ENCODE peak calls at places on chromosomes 11 and 22, in ten cellular contexts. Z, D, P, O, B, Y, X, C, W and R are unnamed samples.

GRCh38 chr11:66090288-66090687 is 20.2 kb downstream of the PACS1 start:
- DNase-seq in Z (no peak), D (no peak), P (no peak), O (no peak), B (no peak), Y (no peak), X (no peak), C (no peak), W (no peak), R (no peak)

GRCh38 chr11:697028-697491 is 1.4 kb downstream of the TMEM80 start:
- DNase-seq in Z (no peak), D (peak), P (no peak), O (no peak), B (no peak), Y (no peak), X (no peak), C (peak), W (no peak), R (no peak)

GRCh38 chr11:57556041-57556440 is 11.4 kb downstream of the UBE2L6 start:
- DNase-seq in Z (no peak), D (no peak), P (no peak), O (no peak), B (no peak), Y (no peak), X (no peak), C (no peak), W (no peak), R (no peak)

GRCh38 chr11:122883682-122883981 is 1.1 kb downstream of the JHY start:
- DNase-seq in Z (no peak), D (no peak), P (no peak), O (no peak), B (no peak), Y (no peak), X (no peak), C (no peak), W (no peak), R (no peak)

GRCh38 chr11:36073411-36074203 is 129.7 kb downstream of the LDLRAD3 start:
- DNase-seq in Z (no peak), D (no peak), P (no peak), O (no peak), B (no peak), Y (no peak), X (peak), C (peak), W (peak), R (no peak)

GRCh38 chr11:134469627-134470026 is 57.6 kb upstream of the B3GAT1 start:
- DNase-seq in Z (no peak), D (no peak), P (no peak), O (no peak), B (no peak), Y (no peak), X (no peak), C (no peak), W (no peak), R (no peak)

GRCh38 chr11:104858882-104859735 is 39.2 kb downstream of the CASP12 start:
- DNase-seq in Z (no peak), D (no peak), P (no peak), O (no peak), B (no peak), Y (peak), X (no peak), C (no peak), W (no peak), R (no peak)

GRCh38 chr22:17795143-17795542 is 20.9 kb upstream of the BID start:
- DNase-seq in Z (no peak), D (no peak), P (no peak), O (no peak), B (no peak), Y (no peak), X (no peak), C (no peak), W (no peak), R (no peak)

GRCh38 chr22:32533265-32534068 is 58.9 kb downstream of the FBXO7 start:
- DNase-seq in Z (no peak), D (no peak), P (no peak), O (no peak), B (no peak), Y (no peak), X (no peak), C (peak), W (no peak), R (no peak)

GRCh38 chr11:125300791-125301218 is 136.3 kb downstream of the PKNOX2 start:
- DNase-seq in Z (no peak), D (no peak), P (no peak), O (no peak), B (no peak), Y (no peak), X (no peak), C (peak), W (no peak), R (no peak)

GRCh38 chr11:65438257-65439151 is 15.9 kb downstream of the NEAT1 start:
- DNase-seq in Z (no peak), D (no peak), P (no peak), O (no peak), B (no peak), Y (no peak), X (no peak), C (no peak), W (no peak), R (no peak)

GRCh38 chr11:119258180-119258579 is 52.0 kb downstream of the CBL start:
- DNase-seq in Z (no peak), D (no peak), P (no peak), O (no peak), B (no peak), Y (no peak), X (no peak), C (no peak), W (no peak), R (no peak)

GRCh38 chr11:65915821-65916251 is 3.0 kb downstream of the C11orf68 start:
- DNase-seq in Z (no peak), D (no peak), P (peak), O (no peak), B (no peak), Y (peak), X (peak), C (peak), W (peak), R (no peak)

GRCh38 chr11:110319501-110319900 is 23.1 kb upstream of the RDX start:
- DNase-seq in Z (no peak), D (no peak), P (no peak), O (no peak), B (no peak), Y (no peak), X (no peak), C (no peak), W (no peak), R (no peak)

GRCh38 chr22:35619336-35620094 is 2.4 kb upstream of the MB start:
- DNase-seq in Z (no peak), D (no peak), P (no peak), O (no peak), B (no peak), Y (no peak), X (no peak), C (no peak), W (no peak), R (no peak)

DNA sequence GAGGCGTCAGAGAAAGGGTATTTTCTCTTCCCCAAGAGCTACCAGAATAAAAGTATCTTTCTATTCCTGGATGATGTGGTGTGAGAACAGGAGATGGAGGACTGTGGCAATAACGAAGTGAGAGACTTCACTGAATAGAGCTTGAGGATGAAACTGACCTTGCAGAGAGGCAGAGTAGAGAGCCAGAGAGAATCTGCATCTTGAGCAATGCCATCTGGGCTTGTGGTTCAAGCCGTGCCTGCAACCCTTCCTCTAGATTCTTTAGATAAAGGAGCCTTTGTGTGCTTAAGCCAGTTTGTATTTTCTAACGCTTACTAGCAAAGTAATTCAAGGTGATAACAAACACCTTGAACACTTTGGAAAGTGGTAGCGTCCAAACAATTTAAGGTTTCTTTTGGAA is 2.2 kb downstream of the ME3 start:
- DNase-seq in Z (no peak), D (no peak), P (no peak), O (no peak), B (no peak), Y (no peak), X (no peak), C (no peak), W (no peak), R (no peak)
- TF ChIP-seq CTCF in Z (no peak), D (no peak), P (no peak), O (no peak), B (no peak), Y (no peak), X (no peak), C (no peak), W (no peak), R (no peak)

GRCh38 chr11:12411395-12411794 is 34.0 kb downstream of the PARVA start:
- DNase-seq in Z (no peak), D (no peak), P (no peak), O (no peak), B (no peak), Y (no peak), X (no peak), C (no peak), W (no peak), R (no peak)

GRCh38 chr11:12408156-12408770 is 30.9 kb downstream of the PARVA start:
- DNase-seq in Z (no peak), D (no peak), P (no peak), O (no peak), B (no peak), Y (no peak), X (no peak), C (no peak), W (no peak), R (no peak)

GRCh38 chr11:12411806-12412727 is 34.7 kb downstream of the PARVA start:
- DNase-seq in Z (no peak), D (peak), P (peak), O (peak), B (peak), Y (peak), X (peak), C (peak), W (peak), R (peak)

GRCh38 chr11:12409621-12410005 is 32.2 kb downstream of the PARVA start:
- DNase-seq in Z (no peak), D (no peak), P (no peak), O (no peak), B (no peak), Y (no peak), X (no peak), C (no peak), W (no peak), R (no peak)

GRCh38 chr11:12410006-12410728 is 32.8 kb downstream of the PARVA start:
- DNase-seq in Z (no peak), D (no peak), P (no peak), O (no peak), B (peak), Y (peak), X (no peak), C (peak), W (no peak), R (no peak)
- TF ChIP-seq CTCF in Z (no peak), D (no peak), P (no peak), O (no peak), B (no peak), Y (no peak), X (no peak), C (peak), W (peak), R (no peak)

GRCh38 chr22:25965331-25965730 is 203.9 kb upstream of the SEZ6L start:
- DNase-seq in Z (no peak), D (no peak), P (no peak), O (no peak), B (no peak), Y (no peak), X (no peak), C (no peak), W (no peak), R (no peak)
- TF ChIP-seq CTCF in Z (no peak), D (no peak), P (no peak), O (no peak), B (no peak), Y (no peak), X (no peak), C (no peak), W (no peak), R (no peak)

DNA sequence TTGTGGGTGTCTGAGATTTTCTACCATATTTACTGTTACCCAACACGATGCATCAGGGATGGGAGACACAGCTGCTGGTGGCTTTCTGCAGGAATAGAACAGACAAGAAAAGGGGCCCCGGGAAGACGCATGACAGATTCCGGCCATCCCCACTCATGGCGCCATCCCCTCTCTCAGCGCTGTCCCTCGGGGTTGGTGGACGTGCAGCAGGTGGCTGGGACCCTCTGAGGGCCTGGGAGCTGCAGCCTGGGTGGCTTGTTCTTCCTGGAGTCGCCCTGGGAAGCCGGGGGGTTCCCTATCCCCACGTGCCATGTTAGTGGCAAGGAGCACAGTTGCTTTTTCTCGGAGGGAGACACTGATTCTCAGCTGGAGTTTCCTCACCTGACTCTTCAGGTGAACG is 1123.3 kb downstream of the BRD1 start:
- DNase-seq in Z (no peak), D (no peak), P (no peak), O (no peak), B (no peak), Y (no peak), X (no peak), C (peak), W (no peak), R (no peak)
- TF ChIP-seq CTCF in Z (no peak), D (no peak), P (no peak), O (no peak), B (no peak), Y (no peak), X (no peak), C (no peak), W (no peak), R (no peak)

DNA sequence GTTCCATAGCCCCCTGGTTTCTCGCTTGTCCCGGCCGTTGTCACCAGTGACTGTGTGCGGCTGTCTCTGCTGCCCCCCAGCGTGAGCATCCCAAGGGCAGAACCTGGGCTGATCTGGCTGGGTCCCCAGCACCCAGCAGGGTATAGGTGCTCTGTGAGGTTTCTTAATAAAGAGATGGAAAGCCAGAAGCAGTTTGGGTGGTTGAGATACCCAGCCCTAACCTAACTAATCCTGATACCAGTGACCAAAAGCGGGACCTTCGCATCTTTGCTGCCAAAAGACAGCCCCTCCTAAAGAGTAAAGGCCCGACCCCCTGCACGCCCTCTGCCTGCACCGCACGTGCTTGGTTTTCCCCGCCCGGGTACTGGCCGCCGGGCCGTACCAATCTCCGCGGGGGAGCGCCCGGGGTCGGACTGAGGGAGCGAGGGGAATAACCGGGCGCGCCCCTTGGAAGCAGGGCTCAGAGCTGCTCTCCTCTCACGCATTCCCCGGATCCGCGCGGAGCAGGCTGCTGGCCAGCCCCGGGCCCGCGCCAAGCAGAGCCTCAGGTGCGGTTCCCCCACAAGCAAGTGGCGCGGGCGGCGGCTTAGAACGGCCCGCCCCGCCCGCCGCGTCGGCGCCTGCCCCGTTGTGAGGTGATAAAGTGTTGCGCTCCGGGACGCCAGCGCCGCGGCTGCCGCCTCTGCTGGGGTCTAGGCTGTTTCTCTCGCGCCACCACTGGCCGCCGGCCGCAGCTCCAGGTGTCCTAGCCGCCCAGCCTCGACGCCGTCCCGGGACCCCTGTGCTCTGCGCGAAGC is at the start of gene DGAT2:
- DNase-seq in Z (no peak), D (peak), P (no peak), O (peak), B (peak), Y (peak), X (peak), C (peak), W (peak), R (peak)
- TF ChIP-seq CTCF in Z (peak), D (peak), P (peak), O (no peak), B (no peak), Y (no peak), X (no peak), C (no peak), W (peak), R (no peak)

DNA sequence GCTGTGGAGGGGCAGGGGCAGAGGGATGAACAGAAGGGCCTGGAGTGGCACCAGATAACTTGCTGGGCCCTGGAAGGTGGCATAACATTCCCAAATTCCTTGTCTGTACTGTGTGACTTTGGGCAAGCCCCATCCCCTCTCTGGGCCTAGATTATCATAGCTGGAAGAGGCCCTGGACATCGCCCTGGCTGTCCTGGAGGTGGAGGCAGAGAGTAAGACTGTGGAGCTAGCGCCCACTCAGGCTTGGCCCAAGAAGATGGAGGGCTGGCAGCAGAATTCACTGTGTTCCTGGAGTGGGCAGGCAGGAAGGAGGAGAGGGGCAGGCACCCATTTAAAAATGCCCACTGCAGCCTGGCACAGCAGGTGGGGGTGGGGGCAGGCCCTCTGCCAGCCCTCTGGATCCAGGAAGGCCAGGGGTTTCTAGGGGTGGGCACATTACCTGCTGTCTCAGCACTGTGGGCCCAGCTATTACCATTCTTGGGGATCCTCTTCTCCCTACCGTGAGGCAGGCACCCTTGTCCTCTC is 22.6 kb downstream of the ARHGEF17 start:
- DNase-seq in Z (no peak), D (no peak), P (no peak), O (peak), B (peak), Y (no peak), X (no peak), C (peak), W (no peak), R (no peak)
- TF ChIP-seq CTCF in Z (no peak), D (no peak), P (no peak), O (peak), B (no peak), Y (no peak), X (no peak), C (peak), W (peak), R (no peak)

GRCh38 chr22:46681010-46681409 is 57.0 kb downstream of the CERK start:
- DNase-seq in Z (no peak), D (no peak), P (no peak), O (peak), B (peak), Y (no peak), X (no peak), C (peak), W (no peak), R (no peak)
- TF ChIP-seq CTCF in Z (peak), D (peak), P (no peak), O (peak), B (peak), Y (no peak), X (no peak), C (peak), W (peak), R (no peak)

DNA sequence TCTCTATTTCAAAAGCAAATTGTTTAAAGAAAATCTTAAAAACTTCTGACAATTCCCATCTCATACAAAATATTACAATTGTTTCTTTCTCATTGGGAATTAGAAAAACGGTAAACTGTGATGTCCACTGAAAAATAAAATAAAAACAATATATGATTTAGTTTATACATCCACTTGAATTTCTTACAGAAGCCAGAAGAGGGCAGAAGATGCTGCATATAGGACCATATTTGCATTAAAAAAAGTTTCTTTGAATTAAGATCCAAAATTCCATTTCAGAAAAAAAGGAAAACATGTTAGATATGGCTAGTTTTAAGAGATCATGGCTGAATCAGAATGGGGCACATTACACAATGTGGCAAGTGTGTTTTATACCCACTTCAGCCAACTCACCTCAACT is 39.3 kb upstream of the LRRC4C start:
- DNase-seq in Z (no peak), D (no peak), P (no peak), O (no peak), B (no peak), Y (no peak), X (no peak), C (no peak), W (no peak), R (no peak)
- TF ChIP-seq CTCF in Z (no peak), D (peak), P (no peak), O (peak), B (no peak), Y (no peak), X (no peak), C (no peak), W (no peak), R (peak)